ENCODE peak calls at places on chromosomes 16 and 17, in seven cellular contexts. One of them, this sample, is unnamed.

GRCh38 chr16:50021509-50021908 is 3.5 kb upstream of the CNEP1R1 start:
- DNase-seq in HepG2: peak
- DNase-seq in SK-N-SH: no peak
- DNase-seq in endothelial cell of umbilical vein: no peak
- DNase-seq in suprapubic skin: no peak
- DNase-seq in H1: no peak
- DNase-seq in stomach: no peak
- DNase-seq in this sample: no peak

GRCh38 chr17:28720247-28720996 is 637 bp downstream of the RPL23A start:
- DNase-seq in HepG2: no peak
- DNase-seq in SK-N-SH: no peak
- DNase-seq in endothelial cell of umbilical vein: no peak
- DNase-seq in suprapubic skin: no peak
- DNase-seq in H1: no peak
- DNase-seq in stomach: no peak
- DNase-seq in this sample: no peak

GRCh38 chr16:52050418-52050817 is 496.5 kb downstream of the TOX3 start:
- DNase-seq in HepG2: peak
- DNase-seq in SK-N-SH: no peak
- DNase-seq in endothelial cell of umbilical vein: no peak
- DNase-seq in suprapubic skin: no peak
- DNase-seq in H1: no peak
- DNase-seq in stomach: no peak
- DNase-seq in this sample: no peak

GRCh38 chr17:9371019-9371418 is 204.6 kb downstream of the STX8 start:
- DNase-seq in HepG2: peak
- DNase-seq in SK-N-SH: no peak
- DNase-seq in endothelial cell of umbilical vein: peak
- DNase-seq in suprapubic skin: no peak
- DNase-seq in H1: no peak
- DNase-seq in stomach: no peak
- DNase-seq in this sample: peak

GRCh38 chr17:61411114-61411943 is 11.7 kb downstream of the TBX2 start:
- DNase-seq in HepG2: no peak
- DNase-seq in SK-N-SH: peak
- DNase-seq in endothelial cell of umbilical vein: peak
- DNase-seq in suprapubic skin: peak
- DNase-seq in H1: peak
- DNase-seq in stomach: peak
- DNase-seq in this sample: no peak

GRCh38 chr16:69087161-69087581 is 18.3 kb upstream of the HAS3 start:
- DNase-seq in HepG2: no peak
- DNase-seq in SK-N-SH: no peak
- DNase-seq in endothelial cell of umbilical vein: peak
- DNase-seq in suprapubic skin: no peak
- DNase-seq in H1: no peak
- DNase-seq in stomach: no peak
- DNase-seq in this sample: no peak

GRCh38 chr17:32569171-32570080 is 82.6 kb downstream of the CDK5R1 start:
- DNase-seq in HepG2: no peak
- DNase-seq in SK-N-SH: no peak
- DNase-seq in endothelial cell of umbilical vein: peak
- DNase-seq in suprapubic skin: no peak
- DNase-seq in H1: peak
- DNase-seq in stomach: no peak
- DNase-seq in this sample: no peak

GRCh38 chr17:27535178-27535928 is 79.1 kb downstream of the KSR1 start:
- DNase-seq in HepG2: no peak
- DNase-seq in SK-N-SH: no peak
- DNase-seq in endothelial cell of umbilical vein: peak
- DNase-seq in suprapubic skin: no peak
- DNase-seq in H1: no peak
- DNase-seq in stomach: no peak
- DNase-seq in this sample: no peak

GRCh38 chr17:57968456-57968855 is 13.2 kb upstream of the CUEDC1 start:
- DNase-seq in HepG2: no peak
- DNase-seq in SK-N-SH: no peak
- DNase-seq in endothelial cell of umbilical vein: no peak
- DNase-seq in suprapubic skin: no peak
- DNase-seq in H1: no peak
- DNase-seq in stomach: no peak
- DNase-seq in this sample: no peak

DNA sequence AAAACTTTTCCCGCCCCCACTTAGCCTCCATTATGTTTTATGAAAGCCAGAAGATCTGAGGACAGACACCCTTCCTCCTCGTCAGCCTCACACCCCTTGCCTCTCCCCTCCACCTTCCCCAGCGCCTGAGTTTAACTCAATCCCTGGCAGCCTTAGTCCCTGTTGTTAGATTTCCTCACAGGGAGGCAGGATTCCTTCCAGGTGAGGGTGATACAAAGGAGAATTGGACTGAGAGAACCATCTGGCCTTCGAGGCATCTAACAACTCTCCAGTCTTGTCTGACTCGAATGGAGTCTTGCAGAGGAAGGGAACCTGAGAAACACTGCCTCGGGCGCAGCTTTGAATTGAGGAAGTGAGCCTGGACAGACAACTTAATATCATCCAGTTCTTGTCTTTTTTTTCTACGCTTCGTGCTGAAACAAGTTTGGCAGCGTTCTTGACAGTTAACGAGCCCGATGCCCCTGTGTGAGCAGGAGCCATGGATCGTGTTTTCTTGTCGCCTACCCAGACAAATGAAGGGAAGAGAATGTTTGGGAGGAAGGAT is 1.3 kb upstream of the ZNF768 start:
- DNase-seq in HepG2: no peak
- DNase-seq in SK-N-SH: no peak
- DNase-seq in endothelial cell of umbilical vein: no peak
- DNase-seq in suprapubic skin: no peak
- DNase-seq in H1: no peak
- DNase-seq in stomach: peak
- DNase-seq in this sample: no peak
- H3K4me3 ChIP-seq in HepG2: peak
- H3K4me3 ChIP-seq in SK-N-SH: peak
- H3K4me3 ChIP-seq in endothelial cell of umbilical vein: no peak
- H3K4me3 ChIP-seq in suprapubic skin: peak
- H3K4me3 ChIP-seq in H1: peak
- H3K4me3 ChIP-seq in stomach: peak
- H3K4me3 ChIP-seq in this sample: peak

GRCh38 chr17:73142763-73143395 is 21.9 kb upstream of the SSTR2 start:
- DNase-seq in HepG2: no peak
- DNase-seq in SK-N-SH: no peak
- DNase-seq in endothelial cell of umbilical vein: peak
- DNase-seq in suprapubic skin: no peak
- DNase-seq in H1: no peak
- DNase-seq in stomach: no peak
- DNase-seq in this sample: no peak
- TF ChIP-seq POLR2AphosphoS5 in HepG2: no peak
- TF ChIP-seq POLR2AphosphoS5 in SK-N-SH: no peak
- TF ChIP-seq POLR2AphosphoS5 in endothelial cell of umbilical vein: no peak
- TF ChIP-seq POLR2AphosphoS5 in suprapubic skin: no peak
- TF ChIP-seq POLR2AphosphoS5 in H1: no peak
- TF ChIP-seq POLR2AphosphoS5 in stomach: no peak
- TF ChIP-seq POLR2AphosphoS5 in this sample: no peak

DNA sequence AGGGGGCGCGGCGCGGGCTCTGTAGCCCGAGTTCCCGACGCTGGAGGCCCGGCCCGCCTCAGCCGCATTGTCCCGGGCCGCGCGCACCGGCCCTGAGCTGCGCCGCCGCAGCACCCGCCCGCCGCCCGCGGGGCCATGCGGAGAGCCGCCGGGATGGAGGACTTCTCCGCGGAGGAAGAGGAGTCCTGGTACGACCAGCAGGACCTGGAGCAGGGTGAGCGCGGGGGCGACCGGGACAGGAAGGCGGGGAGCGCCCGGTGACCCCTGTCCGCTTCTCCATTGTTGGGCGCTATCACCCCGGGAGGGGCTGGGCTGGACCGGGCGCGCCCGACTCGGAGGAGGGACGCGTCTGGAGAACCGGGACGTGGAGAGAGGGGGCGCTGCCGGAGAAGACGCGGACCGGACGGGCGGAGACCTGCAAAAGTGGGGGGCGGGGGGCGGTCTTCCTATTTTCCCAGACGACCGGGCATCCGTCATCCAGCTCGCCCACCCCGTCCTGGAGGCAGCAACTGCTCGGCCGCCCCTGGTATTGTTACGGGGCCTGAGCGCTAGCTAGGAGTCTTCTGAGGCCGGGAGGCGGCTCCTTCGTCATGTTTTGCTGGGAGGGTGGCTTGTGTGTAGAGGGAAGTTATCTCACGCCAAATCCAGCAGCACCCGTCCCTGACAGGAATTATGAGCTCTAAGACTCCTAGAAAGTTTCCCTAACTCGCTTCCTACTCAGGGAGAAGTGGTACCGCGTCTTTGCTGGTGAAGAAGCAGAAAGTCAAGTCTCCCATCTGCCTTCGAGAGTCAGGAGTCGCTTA is 678 bp downstream of the CDR2L start:
- DNase-seq in HepG2: no peak
- DNase-seq in SK-N-SH: peak
- DNase-seq in endothelial cell of umbilical vein: peak
- DNase-seq in suprapubic skin: peak
- DNase-seq in H1: peak
- DNase-seq in stomach: peak
- DNase-seq in this sample: no peak
- H3K4me3 ChIP-seq in HepG2: peak
- H3K4me3 ChIP-seq in SK-N-SH: peak
- H3K4me3 ChIP-seq in endothelial cell of umbilical vein: peak
- H3K4me3 ChIP-seq in suprapubic skin: peak
- H3K4me3 ChIP-seq in H1: peak
- H3K4me3 ChIP-seq in stomach: peak
- H3K4me3 ChIP-seq in this sample: peak

DNA sequence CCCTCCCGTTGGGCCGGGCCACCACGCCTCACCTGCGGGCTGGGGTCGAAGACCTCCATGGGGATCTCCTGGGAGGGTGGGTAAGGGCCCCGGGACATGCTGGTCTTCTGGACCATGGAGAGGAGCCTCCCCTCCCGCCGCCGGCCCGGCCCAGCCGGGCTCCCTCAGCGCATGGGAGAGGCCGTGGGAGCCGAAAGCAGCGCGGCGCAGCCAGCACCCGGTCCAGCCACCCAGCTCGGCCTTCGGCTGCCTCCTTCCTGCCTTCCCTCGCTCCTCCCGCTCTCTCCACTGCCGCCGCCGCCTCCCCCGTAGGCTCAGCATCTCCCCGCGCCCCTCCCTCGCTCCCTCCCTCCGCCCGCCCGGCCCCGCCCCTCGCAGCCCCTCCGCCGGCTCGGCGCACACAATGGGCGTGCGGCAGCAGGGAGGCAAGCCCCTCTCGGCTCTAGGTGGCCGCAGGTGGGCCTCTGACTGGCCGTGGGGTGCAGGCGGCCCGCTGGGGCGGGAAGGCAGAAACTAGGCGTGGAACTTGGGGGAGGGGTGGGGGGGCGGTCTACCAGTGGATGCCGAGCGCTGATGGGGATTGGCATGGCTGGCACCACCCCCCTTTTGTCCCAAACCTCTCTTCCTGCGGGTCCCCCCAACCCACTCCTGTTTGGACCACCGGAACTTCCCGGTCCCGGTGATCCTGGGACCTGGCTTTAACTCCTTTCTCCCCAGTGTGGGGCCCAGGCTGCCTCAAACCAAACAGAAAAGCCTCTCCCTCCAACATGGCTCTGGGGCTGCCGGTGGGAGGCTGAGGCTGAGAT is at the start of gene CACNB1:
- DNase-seq in HepG2: peak
- DNase-seq in SK-N-SH: peak
- DNase-seq in endothelial cell of umbilical vein: peak
- DNase-seq in suprapubic skin: peak
- DNase-seq in H1: peak
- DNase-seq in stomach: peak
- DNase-seq in this sample: no peak
- TF ChIP-seq POLR2AphosphoS5 in HepG2: no peak
- TF ChIP-seq POLR2AphosphoS5 in SK-N-SH: peak
- TF ChIP-seq POLR2AphosphoS5 in endothelial cell of umbilical vein: peak
- TF ChIP-seq POLR2AphosphoS5 in suprapubic skin: no peak
- TF ChIP-seq POLR2AphosphoS5 in H1: no peak
- TF ChIP-seq POLR2AphosphoS5 in stomach: peak
- TF ChIP-seq POLR2AphosphoS5 in this sample: no peak